ENCODE peak calls at places on chromosomes 4 and X, in ten cellular contexts. One of them, this sample, is unnamed.

GRCh38 chr4:84870398-84871163 is 95.9 kb downstream of the WDFY3 start:
- DNase-seq in AG20443: peak
- DNase-seq in sciatic nerve: no peak
- DNase-seq in kidney tubule cell: peak
- DNase-seq in left ventricle myocardium inferior: no peak
- DNase-seq in left cardiac atrium: no peak
- DNase-seq in HCEC 1CT: peak
- DNase-seq in astrocyte of the cerebellum: peak
- DNase-seq in lower leg skin: no peak
- DNase-seq in Calu3: peak
- DNase-seq in this sample: peak

GRCh38 chrX:9897761-9898161 is 69.4 kb upstream of the CLDN34 start:
- DNase-seq in left cardiac atrium: no peak
- DNase-seq in AG20443: peak
- DNase-seq in astrocyte of the cerebellum: peak
- DNase-seq in Calu3: no peak
- DNase-seq in left ventricle myocardium inferior: no peak
- DNase-seq in kidney tubule cell: no peak
- DNase-seq in sciatic nerve: no peak
- DNase-seq in HCEC 1CT: peak
- DNase-seq in lower leg skin: no peak
- DNase-seq in this sample: peak

GRCh38 chr4:11954093-11954492 is 525.4 kb upstream of the HS3ST1 start:
- DNase-seq in HCEC 1CT: no peak
- DNase-seq in kidney tubule cell: peak
- DNase-seq in astrocyte of the cerebellum: peak
- DNase-seq in lower leg skin: no peak
- DNase-seq in Calu3: peak
- DNase-seq in AG20443: no peak
- DNase-seq in left ventricle myocardium inferior: no peak
- DNase-seq in left cardiac atrium: no peak
- DNase-seq in sciatic nerve: no peak
- DNase-seq in this sample: no peak

GRCh38 chr4:159258889-159259560 is 156.1 kb downstream of the RAPGEF2 start:
- DNase-seq in left cardiac atrium: no peak
- DNase-seq in HCEC 1CT: no peak
- DNase-seq in astrocyte of the cerebellum: no peak
- DNase-seq in Calu3: no peak
- DNase-seq in kidney tubule cell: no peak
- DNase-seq in left ventricle myocardium inferior: no peak
- DNase-seq in AG20443: no peak
- DNase-seq in sciatic nerve: no peak
- DNase-seq in lower leg skin: no peak
- DNase-seq in this sample: no peak

GRCh38 chrX:112832481-112833095 is 8.0 kb downstream of the AMOT start:
- DNase-seq in astrocyte of the cerebellum: no peak
- DNase-seq in HCEC 1CT: no peak
- DNase-seq in kidney tubule cell: peak
- DNase-seq in sciatic nerve: no peak
- DNase-seq in AG20443: no peak
- DNase-seq in Calu3: peak
- DNase-seq in left ventricle myocardium inferior: no peak
- DNase-seq in lower leg skin: no peak
- DNase-seq in left cardiac atrium: no peak
- DNase-seq in this sample: peak

GRCh38 chr4:177315767-177316490 is 6.3 kb downstream of the NEIL3 start:
- DNase-seq in Calu3: no peak
- DNase-seq in lower leg skin: no peak
- DNase-seq in left cardiac atrium: no peak
- DNase-seq in left ventricle myocardium inferior: no peak
- DNase-seq in astrocyte of the cerebellum: no peak
- DNase-seq in sciatic nerve: no peak
- DNase-seq in AG20443: no peak
- DNase-seq in HCEC 1CT: no peak
- DNase-seq in kidney tubule cell: no peak
- DNase-seq in this sample: no peak

GRCh38 chr4:101500742-101501141 is 153.4 kb upstream of the PPP3CA start:
- DNase-seq in astrocyte of the cerebellum: no peak
- DNase-seq in lower leg skin: no peak
- DNase-seq in AG20443: no peak
- DNase-seq in Calu3: no peak
- DNase-seq in kidney tubule cell: no peak
- DNase-seq in left cardiac atrium: no peak
- DNase-seq in HCEC 1CT: no peak
- DNase-seq in left ventricle myocardium inferior: no peak
- DNase-seq in sciatic nerve: no peak
- DNase-seq in this sample: no peak

GRCh38 chr4:101784957-101785356 is 5.6 kb upstream of the BANK1 start:
- DNase-seq in astrocyte of the cerebellum: no peak
- DNase-seq in sciatic nerve: no peak
- DNase-seq in Calu3: no peak
- DNase-seq in lower leg skin: no peak
- DNase-seq in left ventricle myocardium inferior: no peak
- DNase-seq in kidney tubule cell: no peak
- DNase-seq in AG20443: no peak
- DNase-seq in HCEC 1CT: no peak
- DNase-seq in left cardiac atrium: no peak
- DNase-seq in this sample: no peak

GRCh38 chr4:15778191-15778741 is at the start of gene CD38:
- DNase-seq in left cardiac atrium: peak
- DNase-seq in Calu3: peak
- DNase-seq in astrocyte of the cerebellum: no peak
- DNase-seq in AG20443: peak
- DNase-seq in lower leg skin: no peak
- DNase-seq in sciatic nerve: no peak
- DNase-seq in left ventricle myocardium inferior: peak
- DNase-seq in kidney tubule cell: no peak
- DNase-seq in HCEC 1CT: no peak
- DNase-seq in this sample: no peak

GRCh38 chr4:171042989-171043524 is 770.1 kb upstream of the GALNTL6 start:
- DNase-seq in Calu3: no peak
- DNase-seq in sciatic nerve: no peak
- DNase-seq in lower leg skin: no peak
- DNase-seq in AG20443: no peak
- DNase-seq in left cardiac atrium: no peak
- DNase-seq in astrocyte of the cerebellum: no peak
- DNase-seq in left ventricle myocardium inferior: no peak
- DNase-seq in HCEC 1CT: no peak
- DNase-seq in kidney tubule cell: no peak
- DNase-seq in this sample: no peak

GRCh38 chr4:168101026-168101425 is 8.7 kb downstream of the ANXA10 start:
- DNase-seq in lower leg skin: no peak
- DNase-seq in HCEC 1CT: no peak
- DNase-seq in AG20443: no peak
- DNase-seq in Calu3: no peak
- DNase-seq in left cardiac atrium: no peak
- DNase-seq in kidney tubule cell: no peak
- DNase-seq in astrocyte of the cerebellum: no peak
- DNase-seq in sciatic nerve: no peak
- DNase-seq in left ventricle myocardium inferior: no peak
- DNase-seq in this sample: no peak

GRCh38 chrX:129524250-129524850 is 1.1 kb upstream of the SMARCA1 start:
- DNase-seq in sciatic nerve: no peak
- DNase-seq in astrocyte of the cerebellum: no peak
- DNase-seq in left cardiac atrium: no peak
- DNase-seq in lower leg skin: no peak
- DNase-seq in AG20443: no peak
- DNase-seq in Calu3: no peak
- DNase-seq in HCEC 1CT: no peak
- DNase-seq in left ventricle myocardium inferior: no peak
- DNase-seq in kidney tubule cell: no peak
- DNase-seq in this sample: no peak

GRCh38 chr4:8038702-8039251 is 99.1 kb upstream of the AFAP1 start:
- DNase-seq in kidney tubule cell: no peak
- DNase-seq in left cardiac atrium: no peak
- DNase-seq in lower leg skin: no peak
- DNase-seq in Calu3: no peak
- DNase-seq in HCEC 1CT: no peak
- DNase-seq in astrocyte of the cerebellum: no peak
- DNase-seq in sciatic nerve: no peak
- DNase-seq in left ventricle myocardium inferior: no peak
- DNase-seq in AG20443: no peak
- DNase-seq in this sample: no peak

GRCh38 chr4:32147446-32148064 is 1427.4 kb downstream of the PCDH7 start:
- DNase-seq in kidney tubule cell: no peak
- DNase-seq in lower leg skin: no peak
- DNase-seq in HCEC 1CT: no peak
- DNase-seq in left ventricle myocardium inferior: no peak
- DNase-seq in left cardiac atrium: no peak
- DNase-seq in sciatic nerve: no peak
- DNase-seq in astrocyte of the cerebellum: no peak
- DNase-seq in AG20443: no peak
- DNase-seq in Calu3: no peak
- DNase-seq in this sample: no peak

GRCh38 chr4:152090543-152090942 is 329.7 kb upstream of the GATB start:
- DNase-seq in HCEC 1CT: no peak
- DNase-seq in kidney tubule cell: peak
- DNase-seq in sciatic nerve: no peak
- DNase-seq in astrocyte of the cerebellum: no peak
- DNase-seq in left ventricle myocardium inferior: peak
- DNase-seq in lower leg skin: no peak
- DNase-seq in AG20443: no peak
- DNase-seq in Calu3: no peak
- DNase-seq in left cardiac atrium: no peak
- DNase-seq in this sample: no peak

GRCh38 chr4:183989471-183989870 is 84.4 kb downstream of the STOX2 start:
- DNase-seq in lower leg skin: no peak
- DNase-seq in AG20443: no peak
- DNase-seq in left ventricle myocardium inferior: no peak
- DNase-seq in astrocyte of the cerebellum: no peak
- DNase-seq in kidney tubule cell: no peak
- DNase-seq in HCEC 1CT: peak
- DNase-seq in left cardiac atrium: no peak
- DNase-seq in Calu3: no peak
- DNase-seq in sciatic nerve: no peak
- DNase-seq in this sample: no peak

GRCh38 chr4:3405176-3405575 is 36.6 kb upstream of the HGFAC start:
- DNase-seq in HCEC 1CT: no peak
- DNase-seq in left cardiac atrium: no peak
- DNase-seq in kidney tubule cell: no peak
- DNase-seq in left ventricle myocardium inferior: no peak
- DNase-seq in lower leg skin: peak
- DNase-seq in AG20443: no peak
- DNase-seq in Calu3: no peak
- DNase-seq in astrocyte of the cerebellum: no peak
- DNase-seq in sciatic nerve: peak
- DNase-seq in this sample: no peak

GRCh38 chr4:31239886-31240285 is 519.7 kb downstream of the PCDH7 start:
- DNase-seq in HCEC 1CT: no peak
- DNase-seq in AG20443: no peak
- DNase-seq in astrocyte of the cerebellum: no peak
- DNase-seq in sciatic nerve: no peak
- DNase-seq in left cardiac atrium: no peak
- DNase-seq in kidney tubule cell: no peak
- DNase-seq in left ventricle myocardium inferior: no peak
- DNase-seq in Calu3: no peak
- DNase-seq in lower leg skin: no peak
- DNase-seq in this sample: no peak

GRCh38 chrX:3145716-3146115 is 104.4 kb downstream of the ARSF start:
- DNase-seq in Calu3: no peak
- DNase-seq in astrocyte of the cerebellum: no peak
- DNase-seq in lower leg skin: no peak
- DNase-seq in AG20443: no peak
- DNase-seq in HCEC 1CT: peak
- DNase-seq in sciatic nerve: no peak
- DNase-seq in left cardiac atrium: no peak
- DNase-seq in kidney tubule cell: no peak
- DNase-seq in left ventricle myocardium inferior: no peak
- DNase-seq in this sample: peak

GRCh38 chrX:75547137-75547536 is 24.3 kb upstream of the ZDHHC15 start:
- DNase-seq in HCEC 1CT: no peak
- DNase-seq in left cardiac atrium: no peak
- DNase-seq in Calu3: no peak
- DNase-seq in lower leg skin: no peak
- DNase-seq in kidney tubule cell: no peak
- DNase-seq in sciatic nerve: no peak
- DNase-seq in AG20443: no peak
- DNase-seq in astrocyte of the cerebellum: no peak
- DNase-seq in left ventricle myocardium inferior: no peak
- DNase-seq in this sample: no peak

GRCh38 chr4:34679228-34679627 is 1565.1 kb downstream of the ARAP2 start:
- DNase-seq in Calu3: no peak
- DNase-seq in kidney tubule cell: no peak
- DNase-seq in astrocyte of the cerebellum: no peak
- DNase-seq in left cardiac atrium: no peak
- DNase-seq in lower leg skin: no peak
- DNase-seq in sciatic nerve: no peak
- DNase-seq in HCEC 1CT: no peak
- DNase-seq in left ventricle myocardium inferior: no peak
- DNase-seq in AG20443: no peak
- DNase-seq in this sample: no peak

GRCh38 chr4:7390366-7390765 is 44.4 kb downstream of the PSAPL1 start:
- DNase-seq in lower leg skin: peak
- DNase-seq in left ventricle myocardium inferior: no peak
- DNase-seq in kidney tubule cell: no peak
- DNase-seq in left cardiac atrium: no peak
- DNase-seq in Calu3: no peak
- DNase-seq in AG20443: no peak
- DNase-seq in sciatic nerve: peak
- DNase-seq in astrocyte of the cerebellum: no peak
- DNase-seq in HCEC 1CT: no peak
- DNase-seq in this sample: no peak

GRCh38 chr4:141797966-141798365 is 161.6 kb downstream of the IL15 start:
- DNase-seq in HCEC 1CT: no peak
- DNase-seq in left cardiac atrium: no peak
- DNase-seq in Calu3: no peak
- DNase-seq in AG20443: no peak
- DNase-seq in astrocyte of the cerebellum: no peak
- DNase-seq in sciatic nerve: no peak
- DNase-seq in left ventricle myocardium inferior: no peak
- DNase-seq in lower leg skin: no peak
- DNase-seq in kidney tubule cell: no peak
- DNase-seq in this sample: no peak

GRCh38 chrX:152892499-152892898 is 5.4 kb upstream of the ZNF185 start:
- DNase-seq in kidney tubule cell: no peak
- DNase-seq in left ventricle myocardium inferior: no peak
- DNase-seq in astrocyte of the cerebellum: no peak
- DNase-seq in AG20443: no peak
- DNase-seq in lower leg skin: no peak
- DNase-seq in Calu3: no peak
- DNase-seq in sciatic nerve: no peak
- DNase-seq in left cardiac atrium: no peak
- DNase-seq in HCEC 1CT: no peak
- DNase-seq in this sample: no peak

GRCh38 chr4:55824865-55825264 is 5.3 kb downstream of the EXOC1L start:
- DNase-seq in HCEC 1CT: no peak
- DNase-seq in astrocyte of the cerebellum: no peak
- DNase-seq in Calu3: no peak
- DNase-seq in lower leg skin: no peak
- DNase-seq in left cardiac atrium: no peak
- DNase-seq in sciatic nerve: no peak
- DNase-seq in left ventricle myocardium inferior: no peak
- DNase-seq in AG20443: no peak
- DNase-seq in kidney tubule cell: no peak
- DNase-seq in this sample: no peak

GRCh38 chr4:38490753-38491446 is 173.1 kb upstream of the KLF3 start:
- DNase-seq in left cardiac atrium: no peak
- DNase-seq in left ventricle myocardium inferior: no peak
- DNase-seq in astrocyte of the cerebellum: no peak
- DNase-seq in Calu3: no peak
- DNase-seq in AG20443: no peak
- DNase-seq in kidney tubule cell: no peak
- DNase-seq in sciatic nerve: no peak
- DNase-seq in HCEC 1CT: no peak
- DNase-seq in lower leg skin: no peak
- DNase-seq in this sample: no peak

GRCh38 chrX:139816204-139816603 is 108.2 kb upstream of the MCF2 start:
- DNase-seq in HCEC 1CT: no peak
- DNase-seq in Calu3: no peak
- DNase-seq in sciatic nerve: no peak
- DNase-seq in left ventricle myocardium inferior: no peak
- DNase-seq in astrocyte of the cerebellum: no peak
- DNase-seq in lower leg skin: no peak
- DNase-seq in kidney tubule cell: no peak
- DNase-seq in AG20443: no peak
- DNase-seq in left cardiac atrium: no peak
- DNase-seq in this sample: no peak

GRCh38 chr4:127055349-127055748 is 577.4 kb upstream of the INTU start:
- DNase-seq in Calu3: no peak
- DNase-seq in sciatic nerve: no peak
- DNase-seq in left cardiac atrium: no peak
- DNase-seq in lower leg skin: no peak
- DNase-seq in left ventricle myocardium inferior: no peak
- DNase-seq in kidney tubule cell: peak
- DNase-seq in astrocyte of the cerebellum: peak
- DNase-seq in AG20443: no peak
- DNase-seq in HCEC 1CT: no peak
- DNase-seq in this sample: no peak

This sample was measured in kidney glomerular epithelial cell.